ENCODE peak calls at places on chromosomes 4 and X, in six cellular contexts. One of them, this sample, is unnamed.

GRCh38 chr4:175380841-175381240 is 431.2 kb downstream of the GPM6A start:
- DNase-seq in SW480: no peak
- DNase-seq in GM23248: no peak
- DNase-seq in iris pigment epithelial cell: no peak
- DNase-seq in ELF-1: peak; percentile 70
- DNase-seq in BJ: no peak
- DNase-seq in this sample: no peak

GRCh38 chr4:101331017-101331416 is 16.3 kb downstream of the PPP3CA start:
- DNase-seq in GM23248: peak; percentile 26
- DNase-seq in ELF-1: no peak
- DNase-seq in SW480: no peak
- DNase-seq in iris pigment epithelial cell: peak; percentile 18
- DNase-seq in BJ: no peak
- DNase-seq in this sample: no peak

GRCh38 chr4:142040043-142040442 is 403.7 kb downstream of the IL15 start:
- DNase-seq in SW480: no peak
- DNase-seq in ELF-1: peak; percentile 5
- DNase-seq in BJ: no peak
- DNase-seq in iris pigment epithelial cell: no peak
- DNase-seq in GM23248: no peak
- DNase-seq in this sample: no peak

GRCh38 chr4:147542229-147542990 is 61.5 kb downstream of the EDNRA start:
- DNase-seq in SW480: peak; percentile 53
- DNase-seq in BJ: no peak
- DNase-seq in iris pigment epithelial cell: no peak
- DNase-seq in ELF-1: no peak
- DNase-seq in GM23248: peak; percentile 15
- DNase-seq in this sample: no peak

GRCh38 chr4:25884040-25884788 is 21.4 kb upstream of the SEL1L3 start:
- DNase-seq in iris pigment epithelial cell: peak; percentile 85
- DNase-seq in GM23248: peak; percentile 83
- DNase-seq in SW480: no peak
- DNase-seq in ELF-1: no peak
- DNase-seq in BJ: peak; percentile 20
- DNase-seq in this sample: no peak

GRCh38 chrX:148541461-148541983 is 41.1 kb downstream of the AFF2 start:
- DNase-seq in GM23248: no peak
- DNase-seq in iris pigment epithelial cell: no peak
- DNase-seq in SW480: no peak
- DNase-seq in ELF-1: no peak
- DNase-seq in BJ: no peak
- DNase-seq in this sample: no peak

GRCh38 chr4:168832746-168833575 is 177.1 kb downstream of the CBR4 start:
- DNase-seq in ELF-1: peak; percentile 55
- DNase-seq in BJ: no peak
- DNase-seq in GM23248: peak; percentile 71
- DNase-seq in SW480: no peak
- DNase-seq in iris pigment epithelial cell: no peak
- DNase-seq in this sample: no peak

GRCh38 chr4:56575820-56576429 is 70.3 kb downstream of the ARL9 start:
- DNase-seq in iris pigment epithelial cell: peak; percentile 54
- DNase-seq in ELF-1: no peak
- DNase-seq in GM23248: peak; percentile 66
- DNase-seq in BJ: peak; percentile 3
- DNase-seq in SW480: peak; percentile 29
- DNase-seq in this sample: no peak

GRCh38 chrX:147894332-147894870 is 17.3 kb upstream of the FMR1 start:
- DNase-seq in SW480: no peak
- DNase-seq in iris pigment epithelial cell: no peak
- DNase-seq in GM23248: no peak
- DNase-seq in BJ: no peak
- DNase-seq in ELF-1: peak; percentile 37
- DNase-seq in this sample: no peak

GRCh38 chrX:19659929-19660328 is 144.6 kb upstream of the MAP3K15 start:
- DNase-seq in iris pigment epithelial cell: no peak
- DNase-seq in SW480: no peak
- DNase-seq in ELF-1: no peak
- DNase-seq in GM23248: no peak
- DNase-seq in BJ: no peak
- DNase-seq in this sample: no peak

GRCh38 chr4:3386486-3386885 is 55.3 kb upstream of the HGFAC start:
- DNase-seq in iris pigment epithelial cell: no peak
- DNase-seq in GM23248: no peak
- DNase-seq in BJ: no peak
- DNase-seq in SW480: no peak
- DNase-seq in ELF-1: no peak
- DNase-seq in this sample: no peak

GRCh38 chrX:9681422-9681821 is 84.2 kb downstream of the GPR143 start:
- DNase-seq in BJ: no peak
- DNase-seq in GM23248: peak; percentile 3
- DNase-seq in SW480: no peak
- DNase-seq in iris pigment epithelial cell: peak; percentile 79
- DNase-seq in ELF-1: no peak
- DNase-seq in this sample: peak; percentile 45

GRCh38 chr4:128241981-128242380 is 45.6 kb downstream of the PGRMC2 start:
- DNase-seq in SW480: no peak
- DNase-seq in ELF-1: no peak
- DNase-seq in BJ: no peak
- DNase-seq in iris pigment epithelial cell: no peak
- DNase-seq in GM23248: no peak
- DNase-seq in this sample: no peak

GRCh38 chrX:120476714-120477113 is 7.6 kb upstream of the LAMP2 start:
- DNase-seq in SW480: no peak
- DNase-seq in BJ: no peak
- DNase-seq in ELF-1: no peak
- DNase-seq in iris pigment epithelial cell: no peak
- DNase-seq in GM23248: no peak
- DNase-seq in this sample: no peak

GRCh38 chr4:34258176-34258575 is 1986.1 kb downstream of the ARAP2 start:
- DNase-seq in GM23248: no peak
- DNase-seq in ELF-1: no peak
- DNase-seq in iris pigment epithelial cell: no peak
- DNase-seq in SW480: no peak
- DNase-seq in BJ: no peak
- DNase-seq in this sample: no peak

GRCh38 chrX:134163836-134164235 is 73.1 kb upstream of the CCDC160 start:
- DNase-seq in ELF-1: no peak
- DNase-seq in BJ: no peak
- DNase-seq in SW480: no peak
- DNase-seq in GM23248: no peak
- DNase-seq in iris pigment epithelial cell: no peak
- DNase-seq in this sample: no peak

This sample was measured in mesenteric fat pad.